ENCODE peak calls at places on chromosomes 6 and 20, in eight cellular contexts. Q, Z, Y, V, R, O, A and H are unnamed samples. For H3K36me3, the result is how much of the 10 kb centered on the place peaks cover.

GRCh38 chr20:58921564-58921963 is 59.5 kb upstream of the NELFCD start:
- DNase-seq in Q (no peak), Z (no peak), Y (no peak), V (no peak), R (no peak), O (no peak), A (no peak), H (no peak)

GRCh38 chr6:153511896-153512496 is 380.9 kb upstream of the RGS17 start:
- DNase-seq in Q (peak), Z (peak), Y (peak), V (peak), R (no peak), O (peak), A (no peak), H (peak)

GRCh38 chr6:34143884-34144580 is 1.9 kb downstream of the GRM4 start:
- DNase-seq in Q (peak), Z (peak), Y (peak), V (no peak), R (no peak), O (peak), A (no peak), H (no peak)

GRCh38 chr6:130324657-130325056 is 41.2 kb upstream of the TMEM200A start:
- DNase-seq in Q (no peak), Z (peak), Y (peak), V (no peak), R (no peak), O (no peak), A (no peak), H (no peak)

GRCh38 chr20:45341579-45341938 is 6.7 kb downstream of the SDC4 start:
- DNase-seq in Q (no peak), Z (no peak), Y (no peak), V (no peak), R (no peak), O (no peak), A (no peak), H (no peak)

GRCh38 chr6:74366634-74367033 is 670.6 kb downstream of the CD109 start:
- DNase-seq in Q (no peak), Z (no peak), Y (peak), V (peak), R (no peak), O (peak), A (no peak), H (no peak)

GRCh38 chr6:128000363-128000762 is 99.5 kb upstream of the THEMIS start:
- DNase-seq in Q (no peak), Z (no peak), Y (no peak), V (no peak), R (no peak), O (no peak), A (no peak), H (no peak)

GRCh38 chr20:40600441-40601235 is 88.4 kb downstream of the MAFB start:
- DNase-seq in Q (no peak), Z (no peak), Y (peak), V (no peak), R (no peak), O (no peak), A (no peak), H (no peak)

GRCh38 chr6:45420909-45421699 is 43.4 kb upstream of the SUPT3H start:
- DNase-seq in Q (peak), Z (peak), Y (peak), V (no peak), R (no peak), O (no peak), A (no peak), H (no peak)

GRCh38 chr6:79168695-79168980 is 65.8 kb downstream of the HMGN3 start:
- DNase-seq in Q (no peak), Z (no peak), Y (peak), V (no peak), R (no peak), O (no peak), A (no peak), H (no peak)

GRCh38 chr20:64077094-64077493 is 2.2 kb downstream of the RGS19 start:
- DNase-seq in Q (no peak), Z (no peak), Y (no peak), V (no peak), R (peak), O (no peak), A (no peak), H (no peak)

GRCh38 chr20:58366016-58366415 is 23.0 kb upstream of the VAPB start:
- DNase-seq in Q (no peak), Z (no peak), Y (no peak), V (no peak), R (no peak), O (no peak), A (no peak), H (no peak)

GRCh38 chr6:37175332-37176267 is 5.6 kb downstream of the PIM1 start:
- DNase-seq in Q (no peak), Z (peak), Y (no peak), V (no peak), R (no peak), O (no peak), A (no peak), H (no peak)
- H3K4me3 ChIP-seq in Q (no peak), Z (no peak), Y (no peak), V (no peak), R (no peak), O (no peak), A (no peak), H (no peak)

DNA sequence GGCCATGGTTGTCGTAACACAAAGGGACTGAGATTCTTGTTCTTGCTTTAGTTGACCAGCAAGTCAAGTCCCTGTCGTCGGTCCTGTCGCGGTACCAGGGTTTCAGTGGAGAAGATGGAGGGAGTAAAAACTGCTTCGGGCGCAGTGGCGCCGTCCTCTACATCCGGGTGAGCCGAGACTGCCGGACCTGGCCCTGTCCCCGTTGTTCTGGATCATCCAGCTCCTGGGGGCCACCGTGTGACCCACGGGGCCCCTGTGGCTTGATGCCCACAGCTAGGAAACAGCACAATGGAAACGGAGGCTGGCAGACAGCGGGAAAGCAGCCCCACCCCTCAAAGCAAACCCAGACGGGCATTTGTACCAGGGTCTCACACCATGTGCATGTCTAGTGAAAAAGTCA is 15.0 kb downstream of the MTG2 start:
- DNase-seq in Q (no peak), Z (no peak), Y (no peak), V (no peak), R (peak), O (no peak), A (no peak), H (no peak)
- H3K27ac ChIP-seq in Q (no peak), Z (no peak), Y (no peak), V (no peak), R (no peak), O (no peak), A (no peak), H (no peak)

GRCh38 chr6:43221046-43221773 is 8.1 kb downstream of the DNPH1 start:
- DNase-seq in Q (no peak), Z (no peak), Y (peak), V (no peak), R (peak), O (no peak), A (no peak), H (no peak)

GRCh38 chr6:43222418-43223059 is 6.7 kb downstream of the DNPH1 start:
- DNase-seq in Q (no peak), Z (no peak), Y (no peak), V (no peak), R (no peak), O (no peak), A (no peak), H (no peak)

GRCh38 chr6:43220439-43220951 is 8.8 kb downstream of the DNPH1 start:
- DNase-seq in Q (no peak), Z (no peak), Y (no peak), V (no peak), R (no peak), O (no peak), A (no peak), H (no peak)

GRCh38 chr6:43223175-43223574 is 6.1 kb downstream of the DNPH1 start:
- DNase-seq in Q (no peak), Z (no peak), Y (no peak), V (no peak), R (no peak), O (no peak), A (no peak), H (no peak)

GRCh38 chr6:43221774-43222101 is 7.5 kb downstream of the DNPH1 start:
- DNase-seq in Q (no peak), Z (no peak), Y (no peak), V (no peak), R (no peak), O (no peak), A (no peak), H (no peak)
- H3K36me3 ChIP-seq in Q (half or more), Z (under half), Y (under half), V (under half), R (under half), O (under half), A (under half), H (under half)

GRCh38 chr6:124319410-124319809 is 515.7 kb downstream of the NKAIN2 start:
- DNase-seq in Q (no peak), Z (no peak), Y (no peak), V (no peak), R (no peak), O (no peak), A (no peak), H (no peak)
- H3K4me3 ChIP-seq in Q (no peak), Z (no peak), Y (no peak), V (no peak), R (no peak), O (no peak), A (no peak), H (no peak)

GRCh38 chr20:42886801-42887200 is 302.9 kb downstream of the PTPRT start:
- DNase-seq in Q (no peak), Z (no peak), Y (no peak), V (no peak), R (no peak), O (no peak), A (no peak), H (no peak)

GRCh38 chr20:42886046-42886445 is 303.7 kb downstream of the PTPRT start:
- DNase-seq in Q (no peak), Z (no peak), Y (no peak), V (no peak), R (no peak), O (no peak), A (no peak), H (no peak)

GRCh38 chr20:42889517-42889916 is 300.2 kb downstream of the PTPRT start:
- DNase-seq in Q (no peak), Z (no peak), Y (no peak), V (no peak), R (no peak), O (no peak), A (no peak), H (no peak)

DNA sequence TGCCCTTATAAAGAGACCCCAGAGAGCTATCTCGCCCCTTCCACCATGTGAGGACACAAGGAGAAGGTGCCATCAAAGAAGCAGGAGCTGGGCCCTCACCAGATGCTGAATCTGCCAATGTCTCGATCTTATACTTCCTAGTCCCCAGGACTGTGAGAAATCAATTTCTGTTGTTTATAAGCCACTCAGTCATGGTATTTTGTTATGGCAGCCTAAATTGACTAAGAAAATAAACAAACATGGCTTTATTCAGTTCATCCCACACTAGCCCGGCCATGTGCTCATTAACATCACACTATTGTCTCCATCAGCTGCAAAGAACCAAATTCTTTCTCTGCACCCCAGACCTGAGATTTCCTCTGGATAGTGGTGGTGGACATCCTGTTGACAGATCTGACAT is 302.4 kb downstream of the PTPRT start:
- DNase-seq in Q (no peak), Z (no peak), Y (no peak), V (no peak), R (no peak), O (no peak), A (no peak), H (no peak)
- H3K27ac ChIP-seq in Q (no peak), Z (no peak), Y (no peak), V (no peak), R (no peak), O (no peak), A (no peak), H (no peak)

GRCh38 chr20:13441388-13441787 is 197.3 kb downstream of the TASP1 start:
- DNase-seq in Q (no peak), Z (no peak), Y (no peak), V (no peak), R (no peak), O (no peak), A (no peak), H (no peak)

GRCh38 chr20:13432126-13432525 is 206.6 kb downstream of the TASP1 start:
- DNase-seq in Q (no peak), Z (no peak), Y (no peak), V (no peak), R (no peak), O (no peak), A (no peak), H (no peak)

GRCh38 chr20:13436530-13436929 is 202.2 kb downstream of the TASP1 start:
- DNase-seq in Q (no peak), Z (no peak), Y (no peak), V (no peak), R (no peak), O (no peak), A (no peak), H (no peak)
- H3K36me3 ChIP-seq in Q (under half), Z (under half), Y (under half), V (under half), R (under half), O (under half), A (under half), H (under half)

GRCh38 chr20:6492396-6493055 is 275.0 kb upstream of the BMP2 start:
- DNase-seq in Q (peak), Z (peak), Y (no peak), V (no peak), R (no peak), O (peak), A (no peak), H (no peak)
- H3K4me3 ChIP-seq in Q (no peak), Z (no peak), Y (no peak), V (no peak), R (peak), O (no peak), A (no peak), H (no peak)